ENCODE peak calls at places on chromosomes 1 and 21, in seven cellular contexts. D is MCF 10A; A is GM19239; K is HCT116; J is anterior cingulate cortex; Z is T-helper 22 cell; C is stimulated activated CD4-positive, alpha-beta T cell treated with anti-CD3 and anti-CD28 coated beads, Interleukin-4, amount 100 ng/mL, for 24 hours. U is an unnamed sample.

GRCh38 chr1:61358770-61359455 is 276.6 kb downstream of the NFIA start:
- DNase-seq in D (peak; percentile 84), Z (no peak), A (no peak), C (no peak), K (no peak), J (no peak), U (no peak)

GRCh38 chr1:66520655-66521054 is 13.3 kb upstream of the SGIP1 start:
- DNase-seq in J (no peak), D (no peak), Z (no peak), K (no peak), A (no peak), C (no peak), U (no peak)

GRCh38 chr21:20999567-21000169 is 1.5 kb downstream of the NCAM2 start:
- DNase-seq in A (peak; percentile 34), J (no peak), Z (no peak), D (peak; percentile 48), C (peak; percentile 14), K (no peak), U (peak; percentile 55)

GRCh38 chr21:38166214-38166547 is 90.6 kb upstream of the KCNJ15 start:
- DNase-seq in A (no peak), C (no peak), Z (no peak), K (no peak), J (no peak), D (no peak), U (no peak)

GRCh38 chr1:2208309-2209239 is 14.0 kb upstream of the FAAP20 start:
- DNase-seq in C (no peak), J (no peak), A (no peak), D (peak; percentile 96), Z (no peak), K (no peak), U (no peak)

GRCh38 chr1:64909021-64909420 is 57.3 kb downstream of the JAK1 start:
- DNase-seq in A (no peak), K (no peak), D (no peak), C (no peak), Z (no peak), J (no peak), U (no peak)

GRCh38 chr1:67948155-67949075 is 102.0 kb downstream of the DIRAS3 start:
- DNase-seq in J (no peak), Z (no peak), C (no peak), D (no peak), A (no peak), K (no peak), U (no peak)

GRCh38 chr1:224340711-224341384 is 10.9 kb upstream of the NVL start:
- DNase-seq in C (peak; percentile 35), D (peak; percentile 18), A (no peak), K (no peak), Z (no peak), J (no peak), U (no peak)

GRCh38 chr1:58476179-58476578 is 70.3 kb downstream of the OMA1 start:
- DNase-seq in J (no peak), K (no peak), C (no peak), Z (no peak), A (no peak), D (no peak), U (no peak)

GRCh38 chr21:37914211-37914900 is 1.9 kb downstream of the KCNJ6 start:
- DNase-seq in A (peak; percentile 19), J (no peak), D (peak; percentile 30), K (no peak), C (no peak), Z (no peak), U (peak; percentile 48)